ENCODE peak calls at places on chromosomes 16 and 17, in four cellular contexts. Q, C, I and H are unnamed samples. For H3K4me1, the result is how much of the 10 kb centered on the place peaks cover.

GRCh38 chr17:44827863-44828262 is 2.2 kb downstream of the GJC1 start:
- DNase-seq in Q (no peak), C (no peak), I (no peak), H (no peak)

GRCh38 chr17:42562845-42563509 is 1.0 kb downstream of the COASY start:
- DNase-seq in Q (no peak), C (no peak), I (no peak), H (peak)

GRCh38 chr17:41287050-41287449 is 11.6 kb downstream of the KRTAP9-7 start:
- DNase-seq in Q (no peak), C (no peak), I (no peak), H (no peak)

GRCh38 chr17:77429985-77430752 is 289.4 kb downstream of the SEC14L1 start:
- DNase-seq in Q (peak), C (peak), I (peak), H (peak)

GRCh38 chr16:50697881-50698767 is 4.7 kb downstream of the NOD2 start:
- DNase-seq in Q (no peak), C (peak), I (no peak), H (no peak)

GRCh38 chr17:48575066-48575582 is 3.0 kb downstream of the HOXB4 start:
- DNase-seq in Q (no peak), C (no peak), I (no peak), H (no peak)

GRCh38 chr17:1056761-1057160 is 59.8 kb downstream of the TIMM22 start:
- DNase-seq in Q (no peak), C (peak), I (no peak), H (peak)

GRCh38 chr17:17751489-17751995 is 70.3 kb downstream of the RAI1 start:
- DNase-seq in Q (no peak), C (no peak), I (no peak), H (no peak)

GRCh38 chr17:1629647-1630310 is 1.1 kb upstream of the SLC43A2 start:
- DNase-seq in Q (peak), C (peak), I (no peak), H (peak)

GRCh38 chr17:77546772-77547201 is 406.0 kb downstream of the SEC14L1 start:
- DNase-seq in Q (peak), C (no peak), I (no peak), H (no peak)

GRCh38 chr17:21125862-21126261 is 902 bp upstream of the DHRS7B start:
- DNase-seq in Q (no peak), C (no peak), I (no peak), H (no peak)

GRCh38 chr16:82660078-82660645 is 33.4 kb downstream of the CDH13 start:
- DNase-seq in Q (no peak), C (no peak), I (no peak), H (peak)

GRCh38 chr16:17228708-17229055 is 242.1 kb downstream of the XYLT1 start:
- DNase-seq in Q (no peak), C (no peak), I (no peak), H (no peak)

GRCh38 chr17:9002610-9003354 is 18.5 kb upstream of the NTN1 start:
- DNase-seq in Q (peak), C (no peak), I (no peak), H (no peak)

GRCh38 chr17:44187131-44187899 is 543 bp downstream of the TMUB2 start:
- DNase-seq in Q (no peak), C (no peak), I (no peak), H (no peak)

GRCh38 chr16:88197481-88198456 is 185.0 kb upstream of the ZNF469 start:
- DNase-seq in Q (no peak), C (no peak), I (no peak), H (no peak)

GRCh38 chr16:87824016-87824990 is 45.0 kb downstream of the SLC7A5 start:
- DNase-seq in Q (no peak), C (no peak), I (no peak), H (no peak)

GRCh38 chr16:81593481-81593880 is 148.9 kb downstream of the CMIP start:
- DNase-seq in Q (no peak), C (no peak), I (no peak), H (no peak)

GRCh38 chr17:41625602-41626001 is 1.2 kb upstream of the KRT17 start:
- DNase-seq in Q (no peak), C (peak), I (peak), H (peak)

GRCh38 chr17:29710891-29711418 is 88.2 kb upstream of the CORO6 start:
- DNase-seq in Q (no peak), C (no peak), I (no peak), H (no peak)

GRCh38 chr17:63476494-63476856 is 386 bp upstream of the ACE start:
- DNase-seq in Q (peak), C (peak), I (no peak), H (no peak)

GRCh38 chr17:38528101-38528500 is 77.7 kb downstream of the SRCIN1 start:
- DNase-seq in Q (peak), C (no peak), I (no peak), H (peak)

GRCh38 chr17:47733047-47733413 is at the start of gene TBX21:
- DNase-seq in Q (peak), C (peak), I (peak), H (peak)

GRCh38 chr17:79946352-79947231 is 89.1 kb downstream of the TBC1D16 start:
- DNase-seq in Q (no peak), C (peak), I (peak), H (peak)

GRCh38 chr17:76553163-76553908 is 13.5 kb downstream of the PRCD start:
- DNase-seq in Q (no peak), C (no peak), I (no peak), H (no peak)

GRCh38 chr16:57299009-57299718 is 14.7 kb upstream of the PLLP start:
- DNase-seq in Q (no peak), C (no peak), I (peak), H (peak)

GRCh38 chr17:44350733-44351226 is 5.7 kb downstream of the GRN start:
- DNase-seq in Q (peak), C (peak), I (no peak), H (peak)

GRCh38 chr17:27644586-27644985 is 13.6 kb downstream of the LGALS9 start:
- DNase-seq in Q (no peak), C (peak), I (no peak), H (peak)

GRCh38 chr16:57192146-57192545 is 6.0 kb downstream of the RSPRY1 start:
- DNase-seq in Q (no peak), C (no peak), I (no peak), H (no peak)

GRCh38 chr17:31595666-31596381 is 204.3 kb downstream of the RAB11FIP4 start:
- DNase-seq in Q (no peak), C (no peak), I (no peak), H (no peak)

GRCh38 chr17:1039511-1040215 is 42.7 kb downstream of the TIMM22 start:
- DNase-seq in Q (no peak), C (peak), I (peak), H (peak)

GRCh38 chr17:14672830-14673229 is 371.9 kb downstream of the HS3ST3B1 start:
- DNase-seq in Q (peak), C (no peak), I (no peak), H (no peak)

GRCh38 chr16:595942-596735 is 6.3 kb downstream of the RAB40C start:
- DNase-seq in Q (no peak), C (peak), I (no peak), H (no peak)

GRCh38 chr17:17724307-17724921 is 43.2 kb downstream of the RAI1 start:
- DNase-seq in Q (peak), C (no peak), I (no peak), H (no peak)

GRCh38 chr17:61196302-61196704 is 203.3 kb upstream of the TBX2 start:
- DNase-seq in Q (no peak), C (no peak), I (no peak), H (no peak)

GRCh38 chr16:16120044-16120381 is 103.3 kb downstream of the ABCC6 start:
- DNase-seq in Q (no peak), C (no peak), I (no peak), H (no peak)

GRCh38 chr16:83791916-83792315 is 15.9 kb upstream of the HSBP1 start:
- DNase-seq in Q (no peak), C (no peak), I (no peak), H (no peak)

GRCh38 chr16:80527297-80527696 is 13.5 kb upstream of the DYNLRB2 start:
- DNase-seq in Q (peak), C (no peak), I (no peak), H (no peak)

DNA sequence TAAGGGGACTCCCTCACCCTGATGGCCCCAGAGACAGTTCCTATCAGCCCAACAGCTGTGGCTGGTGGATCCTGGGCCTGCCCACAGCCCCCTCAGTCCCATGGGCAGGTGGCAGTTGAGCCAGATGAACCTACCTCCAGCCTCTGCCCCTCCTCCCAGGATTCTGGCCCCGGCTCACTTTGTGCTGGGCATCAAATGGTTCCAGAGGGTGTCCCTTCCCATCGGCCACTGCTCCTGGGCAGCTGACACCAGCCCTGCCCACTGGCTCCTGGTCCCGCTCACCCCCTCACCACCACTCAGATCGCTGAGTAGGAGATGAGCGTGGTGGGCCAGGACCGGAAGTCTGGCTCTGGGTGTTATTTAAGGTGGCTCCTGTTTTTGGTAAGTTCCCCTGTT is 2.0 kb downstream of the TTYH2 start:
- DNase-seq in Q (no peak), C (peak), I (no peak), H (peak)
- H3K4me1 ChIP-seq in Q (under half), C (under half), I (under half), H (under half)

GRCh38 chr17:51259574-51260236 is at the start of gene MBTD1:
- DNase-seq in Q (peak), C (peak), I (peak), H (peak)
- H3K4me1 ChIP-seq in Q (under half), C (under half), I (under half), H (under half)

GRCh38 chr17:68512967-68513474 is 791 bp downstream of the PRKAR1A start:
- DNase-seq in Q (peak), C (peak), I (no peak), H (peak)

GRCh38 chr17:68511671-68512246 is 471 bp upstream of the PRKAR1A start:
- DNase-seq in Q (peak), C (peak), I (peak), H (peak)

GRCh38 chr17:68512247-68512966 is at the start of gene PRKAR1A:
- DNase-seq in Q (peak), C (peak), I (peak), H (peak)

GRCh38 chr17:68509151-68510057 is 2.8 kb upstream of the PRKAR1A start:
- DNase-seq in Q (no peak), C (peak), I (no peak), H (peak)

GRCh38 chr17:68511254-68511670 is 968 bp upstream of the PRKAR1A start:
- DNase-seq in Q (no peak), C (no peak), I (no peak), H (no peak)
- H3K4me1 ChIP-seq in Q (under half), C (under half), I (under half), H (under half)

DNA sequence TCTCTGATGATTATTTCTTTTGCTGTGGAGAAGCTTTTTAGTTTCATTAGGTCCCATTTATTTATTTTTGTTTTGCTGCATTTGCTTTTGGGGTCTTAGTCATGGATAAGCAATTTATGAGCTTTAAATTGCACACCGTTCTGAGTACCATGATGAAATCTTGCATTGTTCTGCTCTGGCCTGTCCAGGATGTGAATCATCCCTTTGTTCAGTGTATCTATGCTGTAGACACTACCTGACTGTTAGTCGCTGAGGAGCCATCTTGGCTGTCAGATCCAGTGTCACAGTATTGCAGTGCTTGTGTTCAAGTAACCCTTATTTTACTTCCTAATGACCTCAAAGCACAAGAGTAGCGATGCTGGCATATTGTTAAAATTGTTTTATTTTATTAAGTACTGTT is 218.0 kb upstream of the CNTNAP4 start:
- DNase-seq in Q (no peak), C (no peak), I (no peak), H (no peak)
- H3K4me1 ChIP-seq in Q (under half), C (under half), I (under half), H (under half)

GRCh38 chr16:85918436-85918835 is 19.5 kb downstream of the IRF8 start:
- DNase-seq in Q (no peak), C (no peak), I (no peak), H (no peak)

GRCh38 chr16:85917959-85918358 is 19.0 kb downstream of the IRF8 start:
- DNase-seq in Q (no peak), C (no peak), I (no peak), H (no peak)

GRCh38 chr16:85915125-85915845 is 16.3 kb downstream of the IRF8 start:
- DNase-seq in Q (no peak), C (peak), I (no peak), H (no peak)

GRCh38 chr16:85916141-85916890 is 17.4 kb downstream of the IRF8 start:
- DNase-seq in Q (peak), C (peak), I (no peak), H (no peak)

DNA sequence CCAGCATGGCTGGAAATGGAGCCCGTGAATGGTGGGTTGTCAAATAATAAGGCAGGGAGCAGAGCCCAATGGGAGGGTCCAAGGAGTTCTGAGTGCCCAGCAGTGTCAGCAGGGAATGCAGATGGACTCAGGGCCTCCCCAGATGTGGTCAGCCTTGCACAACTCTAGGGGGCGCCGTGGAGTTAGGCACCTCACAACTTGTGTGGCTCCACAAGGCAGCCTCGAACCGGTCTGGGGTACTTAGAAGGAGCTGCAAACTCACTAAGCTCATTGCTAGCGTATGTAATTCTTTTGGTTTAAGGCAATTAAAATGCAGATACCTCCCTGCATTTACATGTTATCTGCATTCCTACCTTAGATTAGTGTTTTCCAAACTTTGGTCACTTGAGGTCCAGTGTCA is 18.1 kb downstream of the IRF8 start:
- DNase-seq in Q (no peak), C (no peak), I (no peak), H (no peak)
- H3K4me1 ChIP-seq in Q (under half), C (under half), I (under half), H (under half)

DNA sequence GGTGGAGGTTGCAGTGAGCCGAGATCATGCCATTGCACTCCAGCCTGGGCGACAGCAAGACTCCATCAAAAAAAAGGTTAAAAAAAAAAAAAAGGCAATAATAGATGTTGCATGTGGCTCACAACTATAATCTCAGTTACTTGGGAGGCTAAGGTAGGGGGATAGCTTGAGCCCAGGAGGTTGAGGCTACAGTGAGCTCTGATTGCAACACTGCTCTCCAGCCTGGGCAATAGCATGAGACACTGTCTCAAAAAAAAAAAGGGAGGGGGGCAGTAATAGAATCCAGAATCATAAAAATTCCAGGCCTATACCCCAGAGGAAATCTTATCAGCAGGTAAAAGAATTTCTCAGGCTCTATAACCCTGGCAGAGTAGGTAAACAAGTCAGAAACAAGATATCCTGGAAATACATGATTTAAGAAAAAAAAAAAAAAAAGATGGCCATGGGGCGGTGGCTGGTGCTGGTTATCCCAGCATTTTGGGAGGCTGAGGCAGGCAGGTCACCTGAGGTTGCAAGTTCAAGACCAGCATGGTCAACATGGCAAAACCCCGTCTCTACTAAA is 12.9 kb downstream of the SPAG9 start:
- DNase-seq in Q (no peak), C (no peak), I (no peak), H (no peak)
- H3K4me1 ChIP-seq in Q (under half), C (under half), I (under half), H (under half)

GRCh38 chr17:50946223-50946890 is 80.2 kb upstream of the TOB1 start:
- DNase-seq in Q (no peak), C (no peak), I (no peak), H (no peak)

GRCh38 chr17:50944054-50944901 is 78.1 kb upstream of the TOB1 start:
- DNase-seq in Q (peak), C (peak), I (peak), H (peak)

GRCh38 chr17:50944902-50945720 is 79.0 kb upstream of the TOB1 start:
- DNase-seq in Q (no peak), C (no peak), I (no peak), H (no peak)

GRCh38 chr17:50945779-50946222 is 79.6 kb upstream of the TOB1 start:
- DNase-seq in Q (no peak), C (no peak), I (no peak), H (no peak)

DNA sequence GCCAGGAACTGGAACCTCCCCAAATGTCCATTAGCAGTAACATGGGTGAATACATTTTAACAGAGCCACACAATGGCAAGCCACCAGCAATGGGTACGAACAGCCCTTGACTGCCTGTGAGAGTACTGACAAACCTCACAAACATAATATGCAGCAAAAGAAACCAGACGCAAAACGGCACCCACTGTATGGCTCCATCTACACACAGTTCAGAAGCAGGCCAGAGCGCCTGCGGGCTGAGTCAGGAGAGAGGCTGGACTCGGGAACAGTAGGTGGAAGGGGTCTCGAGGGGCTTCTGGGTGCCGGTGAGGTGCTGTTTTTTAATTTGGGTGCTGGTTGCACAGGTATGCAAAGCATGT is 77.4 kb upstream of the TOB1 start:
- DNase-seq in Q (no peak), C (no peak), I (peak), H (peak)
- H3K4me1 ChIP-seq in Q (half or more), C (under half), I (under half), H (half or more)

GRCh38 chr16:89723279-89724250 is 2.2 kb downstream of the ZNF276 start:
- DNase-seq in Q (no peak), C (peak), I (no peak), H (no peak)
- H3K4me1 ChIP-seq in Q (under half), C (under half), I (under half), H (under half)

DNA sequence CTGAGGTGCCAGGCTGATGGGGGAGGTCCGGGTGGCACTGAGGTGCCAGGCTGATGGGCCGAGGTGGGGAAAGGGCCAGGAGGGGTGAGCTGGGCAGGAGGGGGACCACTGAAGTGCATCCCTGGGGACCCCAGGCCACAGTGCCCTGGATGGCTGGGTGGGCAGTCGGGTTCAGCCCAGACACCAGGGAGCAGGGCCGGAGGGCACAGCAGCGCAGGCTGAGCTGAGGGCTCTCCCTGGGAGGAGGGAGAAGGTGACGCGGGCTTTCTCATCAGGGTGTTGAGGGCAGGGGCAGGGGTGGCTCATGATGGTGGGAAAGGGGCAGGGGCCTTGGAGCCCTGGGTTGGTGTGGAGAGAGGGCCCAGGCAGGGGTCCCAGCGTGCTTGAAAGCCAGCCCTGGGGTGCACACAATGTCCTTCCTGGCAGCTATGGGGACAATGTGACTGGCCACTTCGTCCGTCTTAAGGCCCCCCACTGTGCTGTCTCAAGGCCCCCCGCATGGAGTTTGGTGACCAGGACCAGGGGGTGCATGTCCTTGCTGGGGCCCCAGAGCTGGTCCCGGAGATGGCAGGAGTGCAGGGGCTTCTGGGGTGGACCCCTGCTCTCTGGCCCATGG is 16.0 kb downstream of the CD7 start:
- DNase-seq in Q (no peak), C (no peak), I (no peak), H (no peak)
- H3K4me1 ChIP-seq in Q (under half), C (under half), I (under half), H (under half)